ENCODE peak calls at places on chromosomes 3 and 15, in five cellular contexts. D is K562, I is HepG2, C is H1, P is GM12878. Z is an unnamed sample.

GRCh38 chr15:64809649-64810498 is 15.6 kb downstream of the PIF1 start:
- DNase-seq in D (peak; percentile 89), I (peak; percentile 61), C (no peak), P (no peak), Z (peak; percentile 57)

GRCh38 chr3:72494076-72495000 is 353.9 kb downstream of the SHQ1 start:
- DNase-seq in D (no peak), I (no peak), C (no peak), P (no peak), Z (no peak)

GRCh38 chr15:35305906-35306305 is 220.8 kb upstream of the NANOGP8 start:
- DNase-seq in D (no peak), I (no peak), C (no peak), P (no peak), Z (peak; percentile 23)

GRCh38 chr3:134197681-134198261 is 52.9 kb downstream of the RYK start:
- DNase-seq in D (peak; percentile 42), I (peak; percentile 48), C (no peak), P (peak; percentile 24), Z (peak; percentile 39)

GRCh38 chr3:146594843-146595482 is 10.2 kb downstream of the PLSCR5 start:
- DNase-seq in D (no peak), I (peak; percentile 12), C (no peak), P (no peak), Z (peak; percentile 16)

GRCh38 chr3:69182588-69183299 is 60.3 kb upstream of the LMOD3 start:
- DNase-seq in D (no peak), I (no peak), C (no peak), P (no peak), Z (no peak)

GRCh38 chr15:63775303-63775702 is 58.4 kb downstream of the HERC1 start:
- DNase-seq in D (no peak), I (no peak), C (no peak), P (no peak), Z (no peak)

GRCh38 chr3:167740961-167741587 is 5.6 kb downstream of the SERPINI1 start:
- DNase-seq in D (no peak), I (peak; percentile 43), C (no peak), P (no peak), Z (peak; percentile 38)

GRCh38 chr15:100383302-100384107 is 41.7 kb upstream of the ADAMTS17 start:
- DNase-seq in D (no peak), I (peak; percentile 41), C (no peak), P (no peak), Z (peak; percentile 8)

GRCh38 chr3:142987707-142988106 is 13.7 kb upstream of the U2SURP start:
- DNase-seq in D (no peak), I (no peak), C (no peak), P (no peak), Z (no peak)

GRCh38 chr3:12810013-12810780 is 13.7 kb downstream of the CAND2 start:
- DNase-seq in D (peak; percentile 100), I (peak; percentile 85), C (peak; percentile 90), P (peak; percentile 41), Z (peak; percentile 78)

GRCh38 chr15:84852212-84852611 is 32.2 kb upstream of the SLC28A1 start:
- DNase-seq in D (no peak), I (no peak), C (no peak), P (no peak), Z (no peak)

GRCh38 chr3:43155464-43156121 is 49.7 kb upstream of the POMGNT2 start:
- DNase-seq in D (peak; percentile 40), I (peak; percentile 51), C (peak; percentile 23), P (no peak), Z (peak; percentile 73)

GRCh38 chr3:39254806-39255449 is 24.9 kb downstream of the CX3CR1 start:
- DNase-seq in D (no peak), I (no peak), C (no peak), P (no peak), Z (no peak)

GRCh38 chr3:31880020-31880419 is 101.0 kb downstream of the OSBPL10 start:
- DNase-seq in D (no peak), I (peak; percentile 11), C (no peak), P (no peak), Z (no peak)

GRCh38 chr3:195551381-195551978 is 8.4 kb upstream of the PPP1R2 start:
- DNase-seq in D (no peak), I (no peak), C (no peak), P (no peak), Z (no peak)

GRCh38 chr3:50184242-50184978 is 7.0 kb upstream of the GNAT1 start:
- DNase-seq in D (no peak), I (no peak), C (no peak), P (no peak), Z (no peak)

GRCh38 chr3:53254190-53254809 is 1.5 kb downstream of the TKT start:
- DNase-seq in D (peak; percentile 17), I (no peak), C (no peak), P (no peak), Z (no peak)

GRCh38 chr3:189567322-189567721 is 63.9 kb upstream of the TP63 start:
- DNase-seq in D (no peak), I (no peak), C (no peak), P (peak; percentile 28), Z (no peak)

GRCh38 chr15:65663521-65663920 is 41.8 kb downstream of the SLC24A1 start:
- DNase-seq in D (no peak), I (no peak), C (no peak), P (peak; percentile 26), Z (no peak)

GRCh38 chr3:73576995-73577394 is 47.7 kb downstream of the PDZRN3 start:
- DNase-seq in D (no peak), I (no peak), C (no peak), P (no peak), Z (no peak)

GRCh38 chr15:94199725-94200124 is 31.6 kb upstream of the MCTP2 start:
- DNase-seq in D (no peak), I (no peak), C (no peak), P (no peak), Z (no peak)

GRCh38 chr15:94203321-94203720 is 28.0 kb upstream of the MCTP2 start:
- DNase-seq in D (no peak), I (no peak), C (no peak), P (no peak), Z (no peak)

GRCh38 chr15:94196536-94196935 is 34.8 kb upstream of the MCTP2 start:
- DNase-seq in D (no peak), I (no peak), C (no peak), P (no peak), Z (no peak)

GRCh38 chr15:94193906-94194305 is 37.5 kb upstream of the MCTP2 start:
- DNase-seq in D (no peak), I (no peak), C (no peak), P (no peak), Z (no peak)

DNA sequence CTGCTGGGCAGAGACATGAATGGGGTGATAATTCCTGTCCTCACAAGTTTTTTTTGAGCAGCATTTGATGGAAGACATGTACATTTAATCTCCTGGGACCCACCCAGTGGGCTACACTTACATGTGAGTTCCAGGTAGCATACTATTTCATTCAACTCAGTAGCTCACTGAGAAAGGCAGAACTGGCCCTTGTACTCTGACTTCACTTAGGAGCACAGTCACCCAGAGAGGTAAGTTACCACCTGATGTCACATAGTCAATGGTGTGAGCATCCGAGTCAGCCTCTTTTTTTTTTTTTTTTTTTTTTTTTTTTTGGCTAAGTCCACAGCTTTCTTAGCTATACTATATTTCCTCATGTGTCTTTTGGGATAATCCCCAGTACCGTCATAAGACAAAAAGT is 32.7 kb upstream of the MCTP2 start:
- DNase-seq in D (no peak), I (no peak), C (no peak), P (no peak), Z (no peak)
- TF ChIP-seq SRF in D (no peak), I (no peak), C (no peak), P (no peak), Z (no peak)

DNA sequence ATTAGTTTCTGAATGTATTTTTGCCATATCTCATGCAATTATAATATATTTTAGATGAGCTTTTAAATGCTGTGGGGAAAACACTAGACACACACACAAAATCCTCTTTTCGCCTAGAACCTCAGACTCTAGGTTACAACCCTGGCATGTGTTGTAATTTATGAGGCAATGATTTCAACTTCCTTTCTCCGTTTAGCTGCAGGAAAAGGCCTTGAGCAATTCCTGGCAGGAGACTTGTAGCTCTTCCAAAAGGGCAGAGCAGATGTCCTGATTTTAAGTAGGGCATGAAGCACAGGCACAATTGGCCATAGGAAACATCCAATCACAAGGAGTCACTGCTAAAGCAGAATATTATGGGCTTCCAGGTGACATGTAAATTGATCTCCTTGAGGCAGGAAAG is 82.0 kb downstream of the GPR156 start:
- DNase-seq in D (no peak), I (no peak), C (no peak), P (no peak), Z (no peak)
- TF ChIP-seq MAX in D (no peak), I (no peak), C (no peak), P (no peak), Z (no peak)

GRCh38 chr3:156359337-156359736 is 195.6 kb downstream of the SSR3 start:
- DNase-seq in D (no peak), I (no peak), C (no peak), P (no peak), Z (peak; percentile 7)

GRCh38 chr3:156353535-156353934 is 201.4 kb downstream of the SSR3 start:
- DNase-seq in D (no peak), I (no peak), C (no peak), P (no peak), Z (no peak)

GRCh38 chr3:156358232-156358631 is 196.7 kb downstream of the SSR3 start:
- DNase-seq in D (no peak), I (no peak), C (no peak), P (no peak), Z (no peak)

GRCh38 chr3:156360116-156360515 is 194.8 kb downstream of the SSR3 start:
- DNase-seq in D (no peak), I (no peak), C (no peak), P (no peak), Z (no peak)

DNA sequence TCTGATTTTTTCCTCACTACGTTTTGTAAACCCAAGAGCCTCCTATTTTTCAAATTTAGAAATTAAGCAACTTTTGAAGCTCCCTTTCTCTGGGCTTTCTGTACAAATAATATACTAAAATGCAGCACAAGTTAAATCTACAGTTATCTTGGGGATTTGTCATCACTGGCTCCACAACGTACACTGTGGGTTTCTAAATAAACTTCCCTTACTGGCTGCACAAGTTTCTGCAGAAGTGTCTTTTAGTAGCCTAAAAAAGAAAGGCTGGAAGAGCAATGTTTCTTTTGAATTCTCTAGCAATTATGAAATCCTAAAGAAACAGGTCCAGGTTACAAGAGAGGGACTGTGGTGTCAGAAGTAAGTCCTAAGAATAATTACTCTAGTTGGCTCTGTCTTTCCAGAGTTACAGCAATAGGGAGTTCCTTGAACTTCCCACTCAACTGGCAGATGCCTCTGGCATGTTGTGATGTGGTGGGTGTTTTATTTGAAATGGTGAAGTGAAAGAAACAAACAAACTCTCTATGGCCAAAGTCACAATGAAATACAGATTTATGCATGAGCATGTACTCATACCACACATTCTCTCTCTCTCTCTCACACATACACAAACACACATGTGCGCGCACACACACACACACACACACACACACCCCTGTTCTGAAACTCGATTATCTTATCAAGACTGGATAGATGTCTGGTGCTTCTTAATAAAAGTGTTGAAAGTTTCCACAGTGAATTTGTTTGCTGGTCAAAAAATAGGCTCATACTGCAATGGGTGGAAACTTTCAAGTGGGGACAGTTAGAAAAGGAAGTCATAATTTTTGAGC is 198.2 kb downstream of the SSR3 start:
- DNase-seq in D (no peak), I (no peak), C (no peak), P (no peak), Z (no peak)
- TF ChIP-seq SRF in D (no peak), I (no peak), C (no peak), P (no peak), Z (no peak)

DNA sequence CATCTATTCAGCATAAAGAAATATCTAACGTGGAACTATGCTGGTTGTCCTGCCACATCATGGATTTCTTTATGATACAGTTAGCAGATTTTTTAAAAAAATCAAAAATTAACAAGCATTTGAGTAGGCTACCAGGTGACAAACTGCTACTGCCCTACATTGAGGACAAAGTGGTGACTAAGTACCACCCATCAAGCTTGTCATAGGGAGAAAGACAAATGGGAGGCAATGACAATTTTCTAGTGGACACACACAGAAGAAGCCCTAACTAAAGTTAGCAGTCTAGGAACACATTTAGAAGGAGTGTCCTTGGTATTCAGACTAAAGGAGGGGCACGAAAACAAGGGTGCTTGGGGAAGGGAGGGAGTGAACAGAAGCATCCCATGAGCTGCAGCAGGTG is 131.2 kb downstream of the TBL1XR1 start:
- DNase-seq in D (no peak), I (no peak), C (no peak), P (no peak), Z (no peak)
- TF ChIP-seq MAX in D (no peak), I (no peak), C (no peak), P (no peak), Z (no peak)

Z was measured in HCT116.